ENCODE peak calls at places on chromosome 22, in five cellular contexts. One of them, this sample, is unnamed.

GRCh38 chr22:29457730-29458129 is 19.3 kb downstream of the RFPL1 start:
- DNase-seq in HepG2: peak; percentile 37
- DNase-seq in GM23338: peak; percentile 93
- DNase-seq in A549: peak; percentile 77
- DNase-seq in HCT116: peak; percentile 70
- DNase-seq in this sample: no peak

GRCh38 chr22:20776624-20777405 is 2.9 kb downstream of the SERPIND1 start:
- DNase-seq in HepG2: peak; percentile 86
- DNase-seq in GM23338: no peak
- DNase-seq in A549: no peak
- DNase-seq in HCT116: no peak
- DNase-seq in this sample: no peak

GRCh38 chr22:32794449-32795213 is 6.9 kb upstream of the TIMP3 start:
- DNase-seq in HepG2: peak; percentile 90
- DNase-seq in GM23338: peak; percentile 68
- DNase-seq in A549: no peak
- DNase-seq in HCT116: peak; percentile 10
- DNase-seq in this sample: no peak

GRCh38 chr22:49294656-49295464 is 532.8 kb downstream of the BRD1 start:
- DNase-seq in HepG2: no peak
- DNase-seq in GM23338: no peak
- DNase-seq in A549: no peak
- DNase-seq in HCT116: no peak
- DNase-seq in this sample: no peak

GRCh38 chr22:32413715-32414114 is 1.7 kb upstream of the RTCB start:
- DNase-seq in HepG2: peak; percentile 24
- DNase-seq in GM23338: peak; percentile 40
- DNase-seq in A549: peak; percentile 10
- DNase-seq in HCT116: peak; percentile 27
- DNase-seq in this sample: no peak

GRCh38 chr22:18029686-18030267 is 5.4 kb upstream of the MICAL3 start:
- DNase-seq in HepG2: no peak
- DNase-seq in GM23338: no peak
- DNase-seq in A549: no peak
- DNase-seq in HCT116: no peak
- DNase-seq in this sample: no peak

GRCh38 chr22:33326540-33327295 is 268.5 kb upstream of the SYN3 start:
- DNase-seq in HepG2: no peak
- DNase-seq in GM23338: no peak
- DNase-seq in A549: no peak
- DNase-seq in HCT116: no peak
- DNase-seq in this sample: no peak

GRCh38 chr22:38984224-38984623 is 2.1 kb downstream of the APOBEC3B start:
- DNase-seq in HepG2: no peak
- DNase-seq in GM23338: no peak
- DNase-seq in A549: no peak
- DNase-seq in HCT116: no peak
- DNase-seq in this sample: no peak

DNA sequence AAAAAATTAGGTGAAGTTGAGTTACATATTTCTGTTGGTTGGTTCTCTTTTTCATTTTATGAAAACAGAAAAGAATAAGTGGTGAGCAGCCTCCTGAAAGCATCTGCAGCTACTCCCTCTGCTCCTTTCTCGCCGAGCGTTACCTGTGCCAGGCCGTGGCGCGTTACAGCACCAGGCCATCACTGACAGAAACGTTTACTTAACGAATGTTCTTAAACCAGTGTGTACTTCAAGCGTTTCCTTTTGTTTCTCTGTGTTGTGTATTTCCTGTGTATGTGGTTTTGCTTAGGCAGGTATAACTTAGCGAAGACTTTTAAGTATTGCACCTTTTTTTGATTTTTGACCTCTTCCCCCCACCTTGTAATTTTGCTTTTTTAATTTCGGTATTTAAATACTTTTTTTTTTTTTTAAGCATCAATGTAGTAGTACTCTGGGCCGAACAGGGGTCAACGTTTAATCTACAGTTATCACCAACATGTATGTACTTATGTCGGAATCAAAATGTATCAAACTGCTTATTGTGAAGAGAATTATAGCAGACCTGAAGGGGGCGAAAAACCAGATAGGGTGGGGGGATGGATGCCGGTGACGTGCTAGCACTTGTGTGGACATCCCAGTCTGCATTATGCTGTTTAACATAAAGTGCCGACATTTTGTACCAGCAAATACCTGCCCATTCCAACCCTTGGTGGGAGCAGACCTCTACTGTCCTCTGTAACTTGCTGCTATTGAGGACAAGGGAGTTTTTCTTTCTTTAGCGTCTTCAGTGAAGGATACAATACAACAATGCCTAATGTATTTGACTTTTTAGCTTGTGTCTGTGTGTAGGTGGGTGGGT is 21.6 kb upstream of the ADSL start:
- DNase-seq in HepG2: no peak
- DNase-seq in GM23338: no peak
- DNase-seq in A549: no peak
- DNase-seq in HCT116: no peak
- DNase-seq in this sample: no peak
- H3K27ac ChIP-seq in HepG2: no peak overlapping the region
- H3K27ac ChIP-seq in GM23338: no peak overlapping the region
- H3K27ac ChIP-seq in A549: no peak overlapping the region
- H3K27ac ChIP-seq in HCT116: no peak overlapping the region
- H3K27ac ChIP-seq in this sample: no peak overlapping the region

GRCh38 chr22:44938886-44939285 is 70.9 kb downstream of the PHF21B start:
- DNase-seq in HepG2: no peak
- DNase-seq in GM23338: no peak
- DNase-seq in A549: no peak
- DNase-seq in HCT116: no peak
- DNase-seq in this sample: no peak

GRCh38 chr22:44942056-44942455 is 67.7 kb downstream of the PHF21B start:
- DNase-seq in HepG2: no peak
- DNase-seq in GM23338: no peak
- DNase-seq in A549: no peak
- DNase-seq in HCT116: no peak
- DNase-seq in this sample: no peak

GRCh38 chr22:44941176-44941575 is 68.6 kb downstream of the PHF21B start:
- DNase-seq in HepG2: no peak
- DNase-seq in GM23338: no peak
- DNase-seq in A549: no peak
- DNase-seq in HCT116: no peak
- DNase-seq in this sample: no peak

GRCh38 chr22:44939451-44939850 is 70.4 kb downstream of the PHF21B start:
- DNase-seq in HepG2: no peak
- DNase-seq in GM23338: no peak
- DNase-seq in A549: no peak
- DNase-seq in HCT116: no peak
- DNase-seq in this sample: no peak

DNA sequence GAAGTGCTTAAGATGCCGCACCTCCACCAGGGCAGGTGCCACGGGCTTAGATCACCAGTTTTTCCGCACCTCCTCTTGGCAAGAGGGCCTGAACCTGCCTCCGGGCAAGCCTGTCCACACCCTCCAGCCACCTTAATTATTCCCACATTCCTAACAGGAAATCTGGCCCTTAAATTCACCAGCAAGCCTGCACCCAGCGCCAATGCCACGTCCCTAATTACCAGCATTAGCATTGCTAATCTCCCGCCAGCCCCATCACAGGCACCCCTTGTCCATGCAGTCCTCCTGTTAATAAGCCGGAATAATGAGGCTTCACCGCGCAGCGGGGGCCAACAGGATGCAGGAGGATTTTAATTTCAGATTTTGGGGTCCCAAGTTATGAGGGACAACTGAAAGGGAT is 69.7 kb downstream of the PHF21B start:
- DNase-seq in HepG2: no peak
- DNase-seq in GM23338: peak; percentile 52
- DNase-seq in A549: no peak
- DNase-seq in HCT116: no peak
- DNase-seq in this sample: no peak
- TF ChIP-seq REST in HepG2: no peak
- TF ChIP-seq REST in GM23338: no peak
- TF ChIP-seq REST in A549: no peak
- TF ChIP-seq REST in HCT116: no peak
- TF ChIP-seq REST in this sample: no peak

GRCh38 chr22:25403752-25404471 is 160.6 kb upstream of the GRK3 start:
- DNase-seq in HepG2: peak; percentile 15
- DNase-seq in GM23338: peak; percentile 75
- DNase-seq in A549: no peak
- DNase-seq in HCT116: no peak
- DNase-seq in this sample: no peak
- H3K4me1 ChIP-seq in HepG2: peaks cover 69% of the 10 kb centered on the region
- H3K4me1 ChIP-seq in GM23338: peaks cover 46% of the 10 kb centered on the region
- H3K4me1 ChIP-seq in A549: peaks cover 41% of the 10 kb centered on the region
- H3K4me1 ChIP-seq in HCT116: peaks cover 59% of the 10 kb centered on the region
- H3K4me1 ChIP-seq in this sample: peaks cover 36% of the 10 kb centered on the region

DNA sequence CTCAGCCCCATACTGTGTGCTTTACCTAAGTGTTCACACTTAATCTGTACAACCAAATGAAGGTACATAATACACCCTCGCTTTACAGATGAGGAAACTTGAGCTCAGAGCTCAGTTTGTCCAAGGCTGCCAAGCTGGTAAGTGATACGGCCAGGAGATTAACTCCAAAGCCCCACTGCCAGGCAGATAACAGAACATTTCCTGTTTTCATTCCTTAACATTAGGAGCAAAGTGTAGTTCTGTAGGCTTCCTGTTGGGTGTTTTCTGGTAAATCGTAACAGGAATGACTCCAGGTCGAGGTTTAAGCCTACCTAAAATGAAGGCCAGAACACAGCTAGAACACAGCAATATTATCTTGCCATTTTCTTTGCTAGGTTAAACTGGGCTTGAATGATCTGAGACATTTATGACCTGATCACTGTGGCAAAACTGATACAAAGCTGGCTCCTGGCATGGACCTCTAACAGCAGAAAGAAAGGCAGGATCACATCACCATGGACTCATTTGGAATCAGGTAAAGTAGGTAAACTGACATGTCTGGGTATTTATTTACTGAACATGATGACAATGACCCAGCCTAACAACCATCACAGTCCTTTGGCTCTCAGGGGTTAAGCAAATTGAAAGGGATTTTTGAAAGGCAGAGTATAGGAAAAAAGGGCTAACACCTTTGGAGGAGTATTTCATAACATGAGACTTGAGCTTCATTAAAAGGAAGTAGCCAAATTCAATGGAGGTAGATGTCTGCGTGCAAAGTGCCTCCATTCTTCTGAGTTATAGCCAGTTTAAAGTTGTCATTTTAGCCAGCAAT is 3.9 kb upstream of the NUP50 start:
- DNase-seq in HepG2: peak; percentile 88
- DNase-seq in GM23338: peak; percentile 54
- DNase-seq in A549: peak; percentile 18
- DNase-seq in HCT116: no peak
- DNase-seq in this sample: no peak
- H3K27ac ChIP-seq in HepG2: peak overlapping the region; percentile 83
- H3K27ac ChIP-seq in GM23338: peak overlapping the region; percentile 59
- H3K27ac ChIP-seq in A549: peak overlapping the region; percentile 60
- H3K27ac ChIP-seq in HCT116: no peak overlapping the region
- H3K27ac ChIP-seq in this sample: no peak overlapping the region

DNA sequence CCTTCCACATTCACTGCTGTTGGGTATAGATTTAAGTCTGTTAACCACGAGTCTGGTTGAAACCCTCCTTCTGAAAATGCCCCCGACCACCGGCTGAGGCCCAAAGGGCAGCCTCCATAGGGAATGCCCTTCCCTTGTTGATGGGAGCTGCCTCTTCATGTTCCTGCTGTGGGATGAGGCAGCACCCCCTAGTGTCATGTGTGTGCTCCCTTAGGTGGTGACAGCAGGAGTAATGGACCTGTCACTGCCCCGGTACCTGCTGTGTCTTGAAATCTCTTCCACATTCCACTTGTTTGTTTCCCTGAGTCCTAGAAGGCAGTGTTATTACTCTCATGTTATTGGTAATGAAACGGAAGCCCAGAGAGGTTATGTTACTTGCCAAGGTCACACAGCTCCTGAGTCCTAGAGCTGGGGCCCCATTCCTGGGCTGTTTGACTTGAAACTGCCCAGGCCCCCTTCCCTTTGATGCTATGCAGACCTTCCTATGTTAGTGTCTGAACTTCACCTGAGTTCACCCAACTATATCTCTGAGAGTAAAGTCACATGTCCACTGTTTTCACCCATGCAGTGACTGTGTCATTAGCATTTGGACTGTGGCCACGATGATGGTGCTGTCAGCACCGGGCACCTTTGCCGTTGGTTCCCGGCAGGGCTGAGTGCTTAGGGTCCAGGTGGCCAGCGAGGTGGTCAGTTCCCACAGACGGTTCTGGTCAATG is 234.3 kb downstream of the TBC1D22A start:
- DNase-seq in HepG2: peak; percentile 38
- DNase-seq in GM23338: no peak
- DNase-seq in A549: peak; percentile 11
- DNase-seq in HCT116: no peak
- DNase-seq in this sample: no peak
- TF ChIP-seq REST in HepG2: no peak
- TF ChIP-seq REST in GM23338: no peak
- TF ChIP-seq REST in A549: no peak
- TF ChIP-seq REST in HCT116: no peak
- TF ChIP-seq REST in this sample: no peak

DNA sequence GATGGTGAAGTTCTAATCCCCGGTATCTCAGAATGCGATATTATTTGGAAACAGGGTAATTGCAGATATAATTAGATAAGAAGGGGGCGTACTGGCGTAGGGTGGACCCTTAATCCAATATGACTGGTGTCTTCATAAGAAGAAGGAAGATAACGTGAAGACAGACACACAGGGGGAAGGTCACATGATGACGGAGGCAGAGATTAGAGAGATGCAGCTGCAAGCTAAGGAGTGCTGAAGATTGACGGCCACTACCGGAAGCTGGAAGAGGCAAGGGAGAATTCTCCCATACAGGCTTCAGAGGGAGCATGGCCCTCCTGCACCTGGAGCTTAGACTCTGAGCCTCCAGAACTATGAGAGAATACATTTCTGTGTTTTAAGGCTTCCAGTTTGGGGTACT is 54.8 kb downstream of the MIAT start:
- DNase-seq in HepG2: no peak
- DNase-seq in GM23338: no peak
- DNase-seq in A549: no peak
- DNase-seq in HCT116: no peak
- DNase-seq in this sample: no peak
- H3K4me1 ChIP-seq in HepG2: peaks cover 10% of the 10 kb centered on the region
- H3K4me1 ChIP-seq in GM23338: peaks cover 3% of the 10 kb centered on the region
- H3K4me1 ChIP-seq in A549: peaks cover 21% of the 10 kb centered on the region
- H3K4me1 ChIP-seq in HCT116: no peaks in the 10 kb centered on the region
- H3K4me1 ChIP-seq in this sample: no peaks in the 10 kb centered on the region

DNA sequence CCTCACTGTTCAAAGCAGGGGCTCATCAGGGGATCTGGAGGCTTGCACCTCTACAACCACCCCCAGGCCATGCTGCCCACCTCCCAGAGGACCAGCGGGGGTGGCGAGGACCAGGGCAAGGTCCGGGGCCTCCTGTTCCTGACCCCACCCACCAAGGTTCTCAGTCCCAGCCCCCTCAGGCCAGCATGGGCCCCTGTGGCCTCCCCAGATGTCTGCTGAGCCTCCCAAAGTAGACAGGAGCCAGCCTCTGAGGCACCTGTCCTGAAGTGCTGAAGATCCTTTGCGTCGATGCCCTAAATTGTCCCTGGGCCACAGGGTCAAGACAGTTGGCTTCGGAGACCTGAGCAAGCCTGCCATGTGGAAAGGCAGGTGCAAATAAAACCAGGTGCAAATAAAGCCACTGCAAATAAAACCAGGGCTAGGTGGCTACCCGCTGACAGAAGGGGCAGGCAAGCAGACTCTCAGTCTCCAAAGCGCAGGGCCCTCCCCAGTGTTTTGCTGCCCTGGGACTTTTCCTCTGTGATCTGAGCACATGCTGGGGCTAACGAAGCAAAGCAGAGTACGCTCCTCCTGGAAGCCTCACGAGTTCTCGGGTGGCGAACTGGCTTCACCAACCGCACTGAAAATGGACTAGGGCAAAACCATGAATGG is 22.4 kb upstream of the ARFGAP3 start:
- DNase-seq in HepG2: no peak
- DNase-seq in GM23338: no peak
- DNase-seq in A549: no peak
- DNase-seq in HCT116: no peak
- DNase-seq in this sample: no peak
- H3K27ac ChIP-seq in HepG2: no peak overlapping the region
- H3K27ac ChIP-seq in GM23338: no peak overlapping the region
- H3K27ac ChIP-seq in A549: no peak overlapping the region
- H3K27ac ChIP-seq in HCT116: no peak overlapping the region
- H3K27ac ChIP-seq in this sample: no peak overlapping the region

This sample was measured in Panc1.